ENCODE peak calls at places on chromosome 15, in nine cellular contexts. I, D, F, S, O, X, V, G and E are unnamed samples.

GRCh38 chr15:73972984-73973682 is 19.0 kb downstream of the STOML1 start:
- DNase-seq in F (peak; percentile 76), S (peak; percentile 68), D (peak; percentile 73), O (peak; percentile 84), I (peak; percentile 88), X (peak; percentile 79), G (peak; percentile 60), V (no peak), E (peak; percentile 69)

GRCh38 chr15:75702431-75702830 is 10.2 kb downstream of the CSPG4 start:
- DNase-seq in S (no peak), G (no peak), O (no peak), V (no peak), F (no peak), X (no peak), I (no peak), D (no peak), E (no peak)

GRCh38 chr15:58498821-58499580 is 67.2 kb downstream of the LIPC start:
- DNase-seq in V (peak; percentile 63), O (no peak), S (peak; percentile 96), D (no peak), X (no peak), G (no peak), F (peak; percentile 97), I (no peak), E (no peak)

GRCh38 chr15:45842151-45842550 is 207.3 kb downstream of the SQOR start:
- DNase-seq in I (peak; percentile 73), V (no peak), X (no peak), D (no peak), F (no peak), S (no peak), O (no peak), G (no peak), E (no peak)

GRCh38 chr15:36156855-36157521 is 422.4 kb upstream of the CDIN1 start:
- DNase-seq in S (peak; percentile 93), F (peak; percentile 93), D (no peak), O (no peak), V (peak; percentile 40), G (no peak), X (no peak), I (peak; percentile 7), E (no peak)

GRCh38 chr15:74302821-74303359 is 64.6 kb downstream of the CYP11A1 start:
- DNase-seq in O (peak; percentile 84), F (no peak), V (no peak), I (peak; percentile 23), D (no peak), G (no peak), S (no peak), X (peak; percentile 45), E (no peak)

GRCh38 chr15:39624806-39625205 is 43.9 kb downstream of the THBS1 start:
- DNase-seq in V (peak; percentile 92), G (peak; percentile 44), F (peak; percentile 92), I (peak; percentile 54), O (no peak), S (peak; percentile 80), X (no peak), D (peak; percentile 69), E (peak; percentile 81)

GRCh38 chr15:73784299-73784698 is 31.1 kb upstream of the INSYN1 start:
- DNase-seq in V (no peak), D (no peak), O (no peak), I (no peak), S (no peak), G (no peak), F (no peak), X (no peak), E (no peak)

GRCh38 chr15:63465104-63465503 is 39.3 kb upstream of the USP3 start:
- DNase-seq in O (no peak), I (no peak), V (peak; percentile 71), G (no peak), F (peak; percentile 86), S (peak; percentile 85), D (no peak), X (no peak), E (no peak)

GRCh38 chr15:26628071-26628470 is 144.8 kb downstream of the GABRB3 start:
- DNase-seq in I (peak; percentile 13), D (no peak), F (no peak), G (no peak), S (no peak), V (no peak), O (no peak), X (peak; percentile 47), E (no peak)